ENCODE peak calls at places on chromosomes 7 and 10, in eight cellular contexts. D, T, N, W, Q, E, M and R are unnamed samples.

GRCh38 chr10:96309631-96310358 is 5.6 kb downstream of the DNTT start:
- DNase-seq in D (no peak), T (no peak), N (no peak), W (no peak), Q (no peak), E (no peak), M (no peak), R (no peak)

GRCh38 chr10:98431016-98431415 is 15.7 kb downstream of the HPS1 start:
- DNase-seq in D (no peak), T (no peak), N (no peak), W (no peak), Q (no peak), E (no peak), M (no peak), R (no peak)

GRCh38 chr10:649798-650690 is 39.4 kb downstream of the DIP2C start:
- DNase-seq in D (no peak), T (no peak), N (no peak), W (no peak), Q (no peak), E (no peak), M (no peak), R (no peak)

GRCh38 chr7:106704000-106704840 is 43.3 kb upstream of the CCDC71L start:
- DNase-seq in D (no peak), T (no peak), N (no peak), W (no peak), Q (no peak), E (no peak), M (no peak), R (no peak)

GRCh38 chr10:69327463-69328345 is 49.4 kb downstream of the HK1 start:
- DNase-seq in D (peak; percentile 81), T (peak; percentile 44), N (no peak), W (peak; percentile 91), Q (peak; percentile 46), E (no peak), M (peak; percentile 88), R (peak; percentile 37)

GRCh38 chr7:155729847-155730246 is 82.4 kb downstream of the SHH start:
- DNase-seq in D (no peak), T (no peak), N (no peak), W (no peak), Q (no peak), E (no peak), M (no peak), R (peak; percentile 90)

GRCh38 chr7:73850781-73851207 is 8.5 kb upstream of the METTL27 start:
- DNase-seq in D (peak; percentile 98), T (no peak), N (peak; percentile 71), W (peak; percentile 81), Q (no peak), E (peak; percentile 99), M (no peak), R (peak; percentile 98)

GRCh38 chr10:51170518-51171245 is 96.4 kb downstream of the PRKG1 start:
- DNase-seq in D (no peak), T (no peak), N (no peak), W (no peak), Q (no peak), E (no peak), M (no peak), R (no peak)

GRCh38 chr7:121071662-121072061 is 83.2 kb downstream of the CPED1 start:
- DNase-seq in D (no peak), T (no peak), N (no peak), W (no peak), Q (no peak), E (no peak), M (no peak), R (no peak)

GRCh38 chr7:134766779-134767566 is 12.5 kb upstream of the CALD1 start:
- DNase-seq in D (peak; percentile 59), T (no peak), N (peak; percentile 17), W (no peak), Q (no peak), E (no peak), M (no peak), R (peak; percentile 55)

GRCh38 chr7:22566592-22566991 is 66.6 kb upstream of the STEAP1B start:
- DNase-seq in D (no peak), T (no peak), N (no peak), W (peak; percentile 30), Q (no peak), E (no peak), M (no peak), R (no peak)

GRCh38 chr7:152860302-152860701 is 100.8 kb downstream of the ACTR3B start:
- DNase-seq in D (no peak), T (no peak), N (no peak), W (no peak), Q (no peak), E (no peak), M (no peak), R (no peak)

GRCh38 chr7:47503283-47503682 is 78.6 kb downstream of the TNS3 start:
- DNase-seq in D (peak; percentile 59), T (no peak), N (no peak), W (no peak), Q (no peak), E (no peak), M (no peak), R (no peak)